ENCODE peak calls at places on chromosomes 5 and 9, in nine cellular contexts. K is Panc1, O is prostate gland, M is stomach, S is transverse colon, A is GM12892, Z is breast epithelium, N is sigmoid colon, Q is H1. X is an unnamed sample.

GRCh38 chr9:22279621-22280020 is 167.0 kb upstream of the DMRTA1 start:
- DNase-seq in K (no peak), M (no peak), S (no peak), N (no peak), Z (no peak), A (no peak), Q (no peak), O (no peak), X (no peak)

GRCh38 chr9:34540826-34541225 is 18.0 kb upstream of the ENHO start:
- DNase-seq in N (peak), Q (no peak), O (no peak), M (no peak), K (no peak), A (no peak), Z (no peak), S (no peak), X (no peak)

GRCh38 chr9:134870746-134871667 is 9.6 kb upstream of the FCN2 start:
- DNase-seq in K (no peak), O (no peak), N (no peak), M (no peak), A (no peak), S (no peak), Q (no peak), Z (no peak), X (no peak)

GRCh38 chr5:179431221-179431620 is 86.0 kb upstream of the ADAMTS2 start:
- DNase-seq in Q (no peak), M (no peak), K (no peak), N (peak), S (no peak), O (no peak), A (no peak), Z (no peak), X (no peak)

GRCh38 chr9:71758785-71759184 is 9.5 kb downstream of the CEMIP2 start:
- DNase-seq in S (no peak), M (no peak), K (no peak), A (no peak), O (peak), N (no peak), Z (no peak), Q (no peak), X (no peak)

GRCh38 chr5:54013556-54014157 is 296.7 kb downstream of the ARL15 start:
- DNase-seq in Q (no peak), K (no peak), N (no peak), M (no peak), Z (no peak), O (no peak), S (peak), A (no peak), X (peak)

GRCh38 chr9:125407974-125408900 is 146.6 kb downstream of the GAPVD1 start:
- DNase-seq in S (peak), Z (peak), K (no peak), M (peak), O (peak), N (peak), A (peak), Q (no peak), X (peak)

GRCh38 chr9:2872941-2873323 is 29.0 kb upstream of the PUM3 start:
- DNase-seq in Q (no peak), S (no peak), M (no peak), Z (no peak), A (no peak), O (no peak), N (no peak), K (no peak), X (no peak)

GRCh38 chr9:88826651-88827245 is 164.5 kb upstream of the S1PR3 start:
- DNase-seq in M (no peak), O (no peak), Q (no peak), A (no peak), K (no peak), N (no peak), Z (no peak), S (no peak), X (no peak)

GRCh38 chr9:74478606-74479005 is 18.5 kb upstream of the RORB start:
- DNase-seq in Z (no peak), A (no peak), N (no peak), O (no peak), M (no peak), Q (no peak), S (no peak), K (no peak), X (no peak)

GRCh38 chr5:37615184-37615583 is 224.7 kb downstream of the GDNF start:
- DNase-seq in A (no peak), M (no peak), Z (no peak), K (no peak), Q (no peak), O (no peak), S (no peak), N (no peak), X (no peak)

GRCh38 chr9:32117291-32117690 is 267.2 kb upstream of the ACO1 start:
- DNase-seq in A (no peak), N (no peak), M (no peak), O (no peak), Q (no peak), Z (no peak), K (no peak), S (no peak), X (no peak)

GRCh38 chr5:116736671-116737070 is 162.0 kb upstream of the SEMA6A start:
- DNase-seq in O (no peak), S (no peak), Z (no peak), K (no peak), N (no peak), M (no peak), A (no peak), Q (no peak), X (no peak)

GRCh38 chr9:16385590-16386578 is 484.6 kb downstream of the BNC2 start:
- DNase-seq in O (no peak), S (no peak), N (no peak), Q (no peak), M (no peak), Z (no peak), K (no peak), A (no peak), X (no peak)

DNA sequence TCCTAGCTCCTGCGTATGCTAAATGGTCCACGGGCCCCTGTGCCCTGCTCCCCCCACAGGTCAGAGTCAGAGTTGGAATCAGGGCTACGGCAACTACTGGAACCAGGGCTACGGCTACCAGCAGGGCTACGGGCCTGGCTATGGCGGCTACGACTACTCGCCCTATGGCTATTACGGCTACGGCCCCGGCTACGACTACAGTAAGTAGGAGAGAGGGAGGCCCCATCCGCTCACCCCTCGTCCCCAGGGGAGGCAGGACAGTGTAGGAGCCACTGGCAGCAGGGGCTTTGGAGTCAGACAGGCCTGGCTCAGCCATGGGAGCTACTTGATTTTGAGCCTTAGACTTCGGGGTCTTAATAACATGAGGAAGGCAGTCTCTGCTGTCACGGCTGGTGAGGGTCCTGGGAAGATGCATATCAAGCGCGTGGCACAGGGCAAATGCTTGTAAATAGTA is 5.8 kb downstream of the HNRNPAB start:
- DNase-seq in Z (no peak), O (no peak), N (peak), Q (no peak), M (no peak), A (no peak), S (no peak), K (no peak), X (no peak)
- TF ChIP-seq POLR2AphosphoS5 in Z (no peak), O (no peak), N (no peak), Q (peak), M (no peak), A (peak), S (no peak), K (no peak), X (peak)

GRCh38 chr9:77099388-77099787 is 77.9 kb upstream of the VPS13A start:
- DNase-seq in O (no peak), M (no peak), Q (no peak), K (no peak), N (no peak), S (no peak), Z (no peak), A (no peak), X (no peak)
- TF ChIP-seq POLR2AphosphoS5 in O (no peak), M (no peak), Q (no peak), K (no peak), N (no peak), S (no peak), Z (no peak), A (no peak), X (no peak)

DNA sequence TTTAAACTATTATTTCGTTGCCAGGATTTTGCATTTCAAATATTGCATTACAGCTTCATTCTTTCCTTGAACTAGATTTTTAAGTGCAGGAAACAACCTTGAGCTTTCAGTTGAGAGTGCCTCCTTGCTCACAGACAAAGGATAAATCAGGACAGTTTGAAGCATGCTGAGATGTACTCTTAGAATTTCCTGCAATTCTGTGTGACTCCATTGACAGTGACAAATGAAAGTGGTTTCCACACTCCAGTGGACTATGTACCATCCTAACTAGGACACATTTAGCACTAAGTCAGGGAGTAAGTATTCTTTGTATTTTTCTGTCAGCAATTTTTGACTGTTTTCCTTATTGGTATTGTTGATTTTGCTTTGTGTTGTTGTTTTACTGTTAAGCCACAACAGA is 100.0 kb upstream of the PLCXD3 start:
- DNase-seq in A (no peak), Z (no peak), K (no peak), N (no peak), S (no peak), M (no peak), O (no peak), Q (no peak), X (no peak)
- TF ChIP-seq POLR2AphosphoS5 in A (no peak), Z (no peak), K (no peak), N (no peak), S (no peak), M (no peak), O (no peak), Q (no peak), X (no peak)

GRCh38 chr5:140547508-140548299 is at the start of gene EIF4EBP3:
- DNase-seq in A (peak), Z (peak), N (peak), Q (peak), K (peak), M (peak), O (peak), S (peak), X (peak)
- TF ChIP-seq POLR2AphosphoS5 in A (peak), Z (peak), N (peak), Q (peak), K (peak), M (peak), O (peak), S (peak), X (peak)

GRCh38 chr5:138905541-138905940 is 30.4 kb upstream of the LRRTM2 start:
- DNase-seq in N (no peak), M (no peak), A (no peak), Z (no peak), Q (no peak), S (no peak), K (no peak), O (no peak), X (no peak)
- TF ChIP-seq POLR2AphosphoS5 in N (no peak), M (no peak), A (no peak), Z (no peak), Q (no peak), S (no peak), K (no peak), O (no peak), X (no peak)

GRCh38 chr5:39482098-39482497 is 57.3 kb upstream of the DAB2 start:
- DNase-seq in M (no peak), N (no peak), A (no peak), S (no peak), O (no peak), Q (no peak), Z (no peak), K (no peak), X (no peak)

GRCh38 chr5:39491210-39491609 is 66.4 kb upstream of the DAB2 start:
- DNase-seq in K (no peak), N (no peak), Q (no peak), Z (no peak), M (no peak), A (no peak), S (no peak), O (no peak), X (no peak)

GRCh38 chr5:39489263-39489662 is 64.5 kb upstream of the DAB2 start:
- DNase-seq in A (no peak), Q (no peak), S (no peak), N (no peak), M (no peak), K (no peak), O (no peak), Z (no peak), X (no peak)

GRCh38 chr5:39485075-39485474 is 60.3 kb upstream of the DAB2 start:
- DNase-seq in Q (no peak), S (no peak), A (no peak), K (no peak), O (no peak), M (no peak), Z (no peak), N (no peak), X (no peak)

GRCh38 chr5:39486361-39486760 is 61.6 kb upstream of the DAB2 start:
- DNase-seq in Q (no peak), M (no peak), A (no peak), O (no peak), Z (no peak), K (no peak), N (no peak), S (no peak), X (no peak)
- TF ChIP-seq POLR2AphosphoS5 in Q (no peak), M (no peak), A (no peak), O (no peak), Z (no peak), K (no peak), N (no peak), S (no peak), X (no peak)

DNA sequence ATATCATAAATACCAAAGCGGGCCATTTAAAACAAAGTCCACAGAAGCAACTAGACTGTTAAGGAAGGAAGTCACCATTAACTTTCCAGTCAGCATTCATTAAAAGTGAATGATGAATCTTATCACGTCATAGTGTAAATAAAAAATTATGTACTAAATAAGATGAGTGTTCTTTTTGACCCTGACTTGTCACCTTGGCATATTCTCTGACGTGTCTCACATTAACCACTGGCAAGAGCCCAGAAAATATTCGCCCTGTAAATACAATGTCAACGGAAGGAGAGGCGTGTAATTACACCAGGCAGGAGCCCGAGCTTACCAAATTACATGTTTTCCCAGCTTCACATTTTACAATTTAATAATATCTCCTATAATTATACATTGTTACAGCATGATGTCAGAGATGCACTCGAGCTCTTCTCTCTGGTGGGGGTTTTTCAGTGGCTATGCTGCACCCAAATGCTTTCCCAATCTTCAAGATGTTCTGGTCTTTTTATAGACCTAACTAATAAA is 29.3 kb upstream of the UBE2QL1 start:
- DNase-seq in M (no peak), A (no peak), S (no peak), K (peak), N (no peak), O (no peak), Q (no peak), Z (no peak), X (no peak)
- TF ChIP-seq POLR2AphosphoS5 in M (no peak), A (no peak), S (no peak), K (no peak), N (no peak), O (no peak), Q (no peak), Z (no peak), X (no peak)

DNA sequence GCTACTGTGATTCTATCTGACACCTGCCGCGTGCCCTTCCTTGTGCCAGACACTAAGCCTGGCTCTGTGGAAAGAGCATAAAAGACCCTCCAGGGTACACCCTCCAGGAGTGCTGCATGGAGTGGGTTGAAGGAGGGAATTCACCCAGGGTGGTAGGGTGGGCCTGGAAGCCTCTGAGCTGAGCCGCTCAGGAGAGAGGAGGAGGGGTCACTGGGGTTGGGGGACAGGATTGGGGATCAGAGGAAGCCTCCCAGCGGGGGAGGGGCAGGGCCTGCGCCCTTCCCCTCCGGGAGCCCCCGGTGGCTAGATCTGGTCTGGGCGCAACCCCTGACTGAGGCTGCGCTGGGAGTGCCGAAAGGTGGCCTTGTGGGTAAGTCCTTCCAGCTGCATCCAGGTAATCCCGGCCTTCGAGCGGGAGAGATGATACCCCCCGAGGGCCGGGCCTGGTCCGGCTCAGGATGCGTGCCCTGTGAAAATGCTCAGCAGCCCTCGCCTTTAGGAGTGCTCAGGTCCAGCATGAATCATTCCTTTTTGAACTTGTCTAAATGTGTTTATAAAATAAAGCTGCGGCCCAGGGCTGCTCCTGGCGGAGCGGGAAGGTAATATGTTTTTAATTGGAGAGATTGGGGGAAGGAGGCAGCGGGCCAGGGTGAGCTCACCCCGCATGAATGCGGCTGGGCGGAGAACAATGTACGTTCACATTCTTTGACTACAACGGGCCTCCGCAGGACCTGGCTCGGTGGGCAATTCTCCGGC is 118.1 kb upstream of the SMIM23 start:
- DNase-seq in A (no peak), N (peak), O (peak), K (no peak), Z (peak), S (no peak), Q (peak), M (no peak), X (no peak)
- TF ChIP-seq POLR2AphosphoS5 in A (no peak), N (peak), O (peak), K (no peak), Z (no peak), S (no peak), Q (no peak), M (no peak), X (no peak)

GRCh38 chr9:96139592-96140251 is 162.3 kb downstream of the HSD17B3 start:
- DNase-seq in A (no peak), K (no peak), S (peak), Z (no peak), M (peak), O (peak), Q (no peak), N (peak), X (peak)
- TF ChIP-seq POLR2AphosphoS5 in A (no peak), K (no peak), S (peak), Z (no peak), M (peak), O (peak), Q (no peak), N (peak), X (no peak)

DNA sequence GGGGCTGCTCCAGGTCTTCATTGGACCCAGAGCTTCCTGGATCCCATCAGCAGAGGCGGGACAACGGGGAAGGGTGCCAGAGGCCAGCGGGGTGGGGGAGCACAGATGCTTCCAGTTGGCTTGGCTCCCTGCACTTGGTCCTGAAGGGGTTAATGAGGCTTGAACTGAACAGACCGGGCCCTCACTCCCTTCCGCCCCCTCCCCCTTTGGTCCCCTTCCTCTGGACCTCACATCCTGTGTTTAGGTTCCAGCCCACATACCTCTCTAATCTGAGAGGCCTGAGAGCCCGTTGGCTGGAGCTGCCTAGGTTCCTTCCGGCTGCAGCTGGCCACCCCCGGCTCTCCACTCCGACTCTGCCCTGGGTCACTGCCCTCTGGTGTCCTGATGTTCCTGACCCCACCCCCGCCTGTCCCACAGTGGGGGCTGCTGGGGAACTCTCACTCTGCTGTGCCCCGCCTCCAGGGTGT is 32.3 kb downstream of the PTPA start:
- DNase-seq in O (no peak), Z (no peak), Q (no peak), K (no peak), N (peak), S (peak), M (no peak), A (no peak), X (no peak)
- TF ChIP-seq POLR2AphosphoS5 in O (no peak), Z (no peak), Q (no peak), K (no peak), N (peak), S (no peak), M (no peak), A (no peak), X (no peak)